ENCODE peak calls at places on chromosome X, in ten cellular contexts. N is effector memory CD4-positive, alpha-beta T cell; P is left ventricle myocardium inferior; M is cardiac muscle cell; Q is MM.1S; I is psoas muscle; T is mesendoderm; O is GM23338; D is HCT116; Y is K562. F is an unnamed sample.

GRCh38 chrX:155888139-155888538 is 7.0 kb downstream of the VAMP7 start:
- DNase-seq in D (peak; percentile 28), T (peak; percentile 82), N (no peak), I (no peak), O (peak; percentile 7), Q (no peak), M (no peak), P (no peak), Y (no peak), F (no peak)

GRCh38 chrX:35076061-35076460 is 133.5 kb downstream of the FAM47B start:
- DNase-seq in I (no peak), P (no peak), N (no peak), T (peak; percentile 48), M (no peak), Q (no peak), D (no peak), Y (no peak), O (peak; percentile 39), F (no peak)

GRCh38 chrX:135522132-135522530 is 1.7 kb downstream of the INTS6L start:
- DNase-seq in D (no peak), N (no peak), Q (no peak), O (no peak), P (no peak), T (no peak), M (no peak), I (no peak), Y (no peak), F (no peak)

GRCh38 chrX:96379951-96380350 is 304.7 kb upstream of the DIAPH2 start:
- DNase-seq in Y (no peak), I (no peak), Q (no peak), O (no peak), N (no peak), D (no peak), M (no peak), P (no peak), T (no peak), F (no peak)

GRCh38 chrX:113473418-113473817 is 632.8 kb upstream of the AMOT start:
- DNase-seq in D (no peak), I (no peak), Y (no peak), O (no peak), Q (no peak), P (no peak), M (no peak), N (no peak), T (no peak), F (no peak)

GRCh38 chrX:25052798-25053534 is 37.2 kb upstream of the ARX start:
- DNase-seq in Q (no peak), D (no peak), T (peak; percentile 82), O (peak; percentile 21), P (no peak), I (no peak), M (no peak), N (no peak), Y (no peak), F (no peak)

GRCh38 chrX:153643431-153644351 is 3.3 kb upstream of the DUSP9 start:
- DNase-seq in P (no peak), I (no peak), Y (peak; percentile 77), O (peak; percentile 22), T (no peak), N (no peak), M (peak; percentile 51), Q (no peak), D (no peak), F (peak; percentile 77)

GRCh38 chrX:7192871-7193270 is 44.9 kb upstream of the PUDP start:
- DNase-seq in T (no peak), M (no peak), N (no peak), P (no peak), O (no peak), I (no peak), Y (no peak), Q (no peak), D (no peak), F (no peak)

GRCh38 chrX:103726477-103726876 is 15.8 kb downstream of the TMEM31 start:
- DNase-seq in N (no peak), T (no peak), I (no peak), P (no peak), M (no peak), Q (no peak), D (no peak), O (no peak), Y (no peak), F (no peak)

GRCh38 chrX:11241720-11242119 is 51.5 kb upstream of the AMELX start:
- DNase-seq in O (no peak), T (no peak), M (no peak), N (no peak), Q (no peak), D (no peak), Y (no peak), P (no peak), I (no peak), F (no peak)
- H3K27ac ChIP-seq in O (no peak overlapping the region), T (no peak overlapping the region), M (no peak overlapping the region), N (no peak overlapping the region), Q (no peak overlapping the region), D (no peak overlapping the region), Y (peak overlapping the region; percentile 29), P (no peak overlapping the region), I (no peak overlapping the region), F (no peak overlapping the region)

GRCh38 chrX:1468250-1468772 is 15.6 kb upstream of the ASMTL start:
- DNase-seq in Q (peak; percentile 90), P (no peak), T (no peak), Y (no peak), I (peak; percentile 54), M (no peak), N (peak; percentile 80), D (no peak), O (no peak), F (no peak)

GRCh38 chrX:1464282-1465131 is 11.8 kb upstream of the ASMTL start:
- DNase-seq in O (no peak), N (no peak), D (no peak), P (no peak), M (no peak), I (no peak), T (no peak), Y (no peak), Q (no peak), F (no peak)

GRCh38 chrX:1466971-1467561 is 14.4 kb upstream of the ASMTL start:
- DNase-seq in M (no peak), T (no peak), Q (peak; percentile 89), Y (no peak), I (no peak), O (no peak), P (no peak), N (no peak), D (no peak), F (peak; percentile 73)

GRCh38 chrX:1465261-1466231 is 12.8 kb upstream of the ASMTL start:
- DNase-seq in Y (no peak), I (no peak), D (no peak), M (no peak), N (no peak), P (no peak), Q (no peak), O (no peak), T (no peak), F (peak; percentile 67)

GRCh38 chrX:1466232-1466661 is 13.5 kb upstream of the ASMTL start:
- DNase-seq in I (no peak), Y (no peak), Q (no peak), N (no peak), M (no peak), O (no peak), T (no peak), D (no peak), P (no peak), F (peak; percentile 67)
- H3K4me3 ChIP-seq in I (no peak overlapping the region), Y (no peak overlapping the region), Q (no peak overlapping the region), N (no peak overlapping the region), M (no peak overlapping the region), O (no peak overlapping the region), T (no peak overlapping the region), D (no peak overlapping the region), P (no peak overlapping the region), F (no peak overlapping the region)

GRCh38 chrX:78333521-78333920 is 6.1 kb upstream of the CYSLTR1 start:
- DNase-seq in O (peak; percentile 4), T (peak; percentile 3), D (no peak), P (no peak), Y (no peak), M (no peak), N (no peak), Q (peak; percentile 67), I (no peak), F (no peak)

GRCh38 chrX:78330068-78330467 is 2.7 kb upstream of the CYSLTR1 start:
- DNase-seq in N (no peak), D (no peak), T (no peak), Y (no peak), Q (no peak), O (no peak), P (no peak), I (no peak), M (no peak), F (no peak)

GRCh38 chrX:78331708-78332107 is 4.3 kb upstream of the CYSLTR1 start:
- DNase-seq in T (no peak), M (no peak), P (no peak), Q (no peak), D (no peak), Y (no peak), I (no peak), O (no peak), N (no peak), F (no peak)

GRCh38 chrX:78329486-78329885 is 2.1 kb upstream of the CYSLTR1 start:
- DNase-seq in P (no peak), Y (no peak), I (no peak), O (no peak), N (no peak), T (no peak), D (no peak), Q (peak; percentile 58), M (no peak), F (no peak)

GRCh38 chrX:78330540-78330939 is 3.1 kb upstream of the CYSLTR1 start:
- DNase-seq in M (no peak), Q (no peak), D (no peak), P (no peak), Y (no peak), I (no peak), T (no peak), O (no peak), N (no peak), F (no peak)
- H3K4me1 ChIP-seq in M (no peaks in the 10 kb centered on the region), Q (peaks cover 53% of the 10 kb centered on the region), D (no peaks in the 10 kb centered on the region), P (no peaks in the 10 kb centered on the region), Y (no peaks in the 10 kb centered on the region), I (no peaks in the 10 kb centered on the region), T (no peaks in the 10 kb centered on the region), O (peaks cover 12% of the 10 kb centered on the region), N (peaks cover 6% of the 10 kb centered on the region), F (no peaks in the 10 kb centered on the region)

GRCh38 chrX:47648376-47648775 is 2.0 kb downstream of the ELK1 start:
- DNase-seq in N (no peak), Y (no peak), O (no peak), D (no peak), M (no peak), Q (no peak), I (no peak), T (no peak), P (no peak), F (no peak)

GRCh38 chrX:47650164-47651042 is at the start of gene ELK1:
- DNase-seq in I (peak; percentile 97), D (peak; percentile 93), M (peak; percentile 95), Y (peak; percentile 89), N (peak; percentile 85), O (peak; percentile 94), T (peak; percentile 99), P (peak; percentile 94), Q (peak; percentile 95), F (peak; percentile 96)

GRCh38 chrX:47649302-47649701 is 1.1 kb downstream of the ELK1 start:
- DNase-seq in P (no peak), T (no peak), I (no peak), Q (no peak), N (no peak), O (no peak), Y (peak; percentile 31), D (no peak), M (no peak), F (no peak)

GRCh38 chrX:47651043-47651905 is 911 bp upstream of the ELK1 start:
- DNase-seq in N (no peak), O (no peak), Y (no peak), M (no peak), I (no peak), Q (no peak), D (no peak), T (no peak), P (no peak), F (no peak)

GRCh38 chrX:47649781-47650163 is 591 bp downstream of the ELK1 start:
- DNase-seq in P (no peak), T (no peak), Y (no peak), D (no peak), I (no peak), O (no peak), N (no peak), Q (no peak), M (no peak), F (no peak)
- H3K27ac ChIP-seq in P (peak overlapping the region; percentile 86), T (no peak overlapping the region), Y (peak overlapping the region; percentile 88), D (peak overlapping the region; percentile 64), I (peak overlapping the region; percentile 87), O (no peak overlapping the region), N (peak overlapping the region; percentile 70), Q (no peak overlapping the region), M (peak overlapping the region; percentile 83), F (no peak overlapping the region)

F was measured in aorta.